ENCODE peak calls at places on chromosome 17, in four cellular contexts. B, C, K and Q are unnamed samples.

GRCh38 chr17:21239680-21240374 is 13.4 kb downstream of the NATD1 start:
- DNase-seq in B (peak; percentile 52), C (peak; percentile 67), K (no peak), Q (peak; percentile 24)

GRCh38 chr17:44464037-44464436 is 39.2 kb downstream of the GPATCH8 start:
- DNase-seq in B (no peak), C (no peak), K (no peak), Q (no peak)

GRCh38 chr17:68297168-68297567 is 5.9 kb downstream of the ARSG start:
- DNase-seq in B (peak; percentile 82), C (no peak), K (no peak), Q (no peak)

GRCh38 chr17:6641374-6641818 is 536 bp downstream of the TXNDC17 start:
- DNase-seq in B (no peak), C (no peak), K (no peak), Q (no peak)

GRCh38 chr17:1797323-1797722 is 32.4 kb downstream of the SMYD4 start:
- DNase-seq in B (no peak), C (no peak), K (no peak), Q (no peak)

GRCh38 chr17:76266244-76266938 is 1.2 kb downstream of the UBALD2 start:
- DNase-seq in B (peak; percentile 28), C (no peak), K (no peak), Q (peak; percentile 40)

GRCh38 chr17:43734376-43734775 is 24.2 kb downstream of the SOST start:
- DNase-seq in B (peak; percentile 8), C (no peak), K (no peak), Q (no peak)

GRCh38 chr17:42311240-42312034 is 23.1 kb downstream of the STAT5A start:
- DNase-seq in B (peak; percentile 80), C (no peak), K (peak; percentile 59), Q (no peak)